ENCODE peak calls at places on chromosomes 3 and 15, in six cellular contexts. C is left cardiac atrium; F is NAMALWA; P is fibroblast of mammary gland; Z is GM06990; E is naive thymus-derived CD4-positive, alpha-beta T cell. T is an unnamed sample.

GRCh38 chr3:169871129-169871886 is 1.6 kb upstream of the LRRC31 start:
- DNase-seq in C (no peak), P (no peak), F (no peak), E (peak; percentile 42), Z (no peak), T (no peak)

GRCh38 chr3:27312044-27312668 is 57.0 kb downstream of the NEK10 start:
- DNase-seq in Z (no peak), C (no peak), F (peak; percentile 82), P (peak; percentile 80), E (peak; percentile 44), T (peak; percentile 29)

GRCh38 chr3:56591256-56591655 is 34.3 kb downstream of the CCDC66 start:
- DNase-seq in F (no peak), Z (no peak), P (no peak), E (no peak), C (no peak), T (no peak)

GRCh38 chr3:62771331-62772097 is 103.7 kb downstream of the CADPS start:
- DNase-seq in P (no peak), Z (no peak), E (no peak), C (no peak), F (no peak), T (no peak)

GRCh38 chr15:65189102-65189740 is 4.1 kb upstream of the CLPX start:
- DNase-seq in F (peak; percentile 79), Z (peak; percentile 28), P (peak; percentile 69), C (no peak), E (no peak), T (peak; percentile 20)

GRCh38 chr15:101496198-101496986 is 6.9 kb upstream of the PCSK6 start:
- DNase-seq in P (no peak), C (no peak), E (no peak), Z (no peak), F (no peak), T (no peak)

GRCh38 chr3:46541856-46542255 is 24.2 kb downstream of the LRRC2 start:
- DNase-seq in E (no peak), P (no peak), Z (no peak), F (peak; percentile 15), C (no peak), T (peak; percentile 30)

GRCh38 chr3:146280859-146281258 is 30.0 kb upstream of the PLSCR4 start:
- DNase-seq in E (no peak), P (peak; percentile 21), Z (no peak), C (peak; percentile 27), F (no peak), T (no peak)

GRCh38 chr15:66401130-66402021 is 14.7 kb downstream of the MAP2K1 start:
- DNase-seq in E (peak; percentile 33), F (peak; percentile 50), P (peak; percentile 25), Z (peak; percentile 32), C (no peak), T (no peak)